ENCODE peak calls at places on chromosomes 1 and 21, in ten cellular contexts. N is NCI-H2081; F is ELF-1; C is effector memory CD8-positive, alpha-beta T cell; L is upper lobe of right lung; A is stimulated activated CD4-positive, alpha-beta T cell treated with anti-CD3 and anti-CD28 coated beads, Interleukin-12 subunit alpha, Interleukin-12 subunit beta, amount 100 ng/mL, for 48 hours; M is iris pigment epithelial cell; B is activated CD4-positive, alpha-beta T cell treated with anti-CD3 and anti-CD28 coated beads, Interleukin-2, amount 50 U/mL, for 24 hours; S is BJ; G is occipital lobe. Z is an unnamed sample.

GRCh38 chr1:209404577-209404976 is 178.9 kb upstream of the CAMK1G start:
- DNase-seq in B (no peak), C (no peak), S (no peak), A (no peak), F (no peak), G (no peak), L (no peak), N (no peak), M (no peak), Z (no peak)

GRCh38 chr1:84834419-84835064 is 58.5 kb downstream of the LPAR3 start:
- DNase-seq in G (no peak), N (no peak), C (no peak), M (peak; percentile 81), L (no peak), B (no peak), A (no peak), F (no peak), S (no peak), Z (no peak)

GRCh38 chr21:34074283-34075098 is 1.1 kb downstream of the MRPS6 start:
- DNase-seq in N (no peak), M (peak; percentile 27), B (no peak), A (no peak), L (no peak), G (no peak), C (no peak), F (peak; percentile 54), S (no peak), Z (no peak)

GRCh38 chr1:110880708-110881374 is 7.9 kb downstream of the CD53 start:
- DNase-seq in M (no peak), N (no peak), G (no peak), C (peak; percentile 39), A (peak; percentile 49), B (peak; percentile 54), S (no peak), F (no peak), L (no peak), Z (peak; percentile 76)

GRCh38 chr1:17732475-17732874 is 22.7 kb upstream of the ACTL8 start:
- DNase-seq in G (no peak), C (no peak), B (no peak), M (peak; percentile 36), F (no peak), A (no peak), S (no peak), L (no peak), N (no peak), Z (no peak)

GRCh38 chr21:40049959-40050290 is 182.7 kb downstream of the PCP4 start:
- DNase-seq in G (no peak), F (no peak), M (no peak), L (no peak), B (no peak), A (no peak), C (no peak), S (no peak), N (no peak), Z (no peak)

GRCh38 chr1:153538315-153538821 is 2.4 kb downstream of the S100A5 start:
- DNase-seq in N (no peak), G (no peak), B (no peak), C (no peak), L (peak; percentile 47), F (peak; percentile 88), S (no peak), A (no peak), M (no peak), Z (no peak)

GRCh38 chr1:110183642-110184167 is 26.4 kb upstream of the KCNC4 start:
- DNase-seq in M (no peak), S (no peak), F (no peak), G (no peak), N (no peak), C (no peak), B (no peak), L (no peak), A (no peak), Z (no peak)

GRCh38 chr1:14724697-14725096 is 126.2 kb downstream of the KAZN start:
- DNase-seq in F (no peak), N (no peak), L (no peak), C (no peak), B (no peak), S (no peak), A (no peak), G (no peak), M (no peak), Z (no peak)

GRCh38 chr1:246506440-246506784 is 667 bp downstream of the SMYD3 start:
- DNase-seq in S (no peak), M (no peak), L (peak; percentile 61), A (no peak), B (no peak), N (no peak), G (no peak), C (no peak), F (peak; percentile 22), Z (no peak)

Z was measured in CD8-positive, alpha-beta memory T cell.